ENCODE peak calls at places on chromosomes 11 and 22, in four cellular contexts. L, N, I and T are unnamed samples.

GRCh38 chr11:67374571-67375276 is 1.3 kb upstream of the CLCF1 start:
- DNase-seq in L (no peak), N (no peak), I (no peak), T (no peak)

GRCh38 chr11:105181100-105181499 is 41.5 kb upstream of the CARD18 start:
- DNase-seq in L (no peak), N (peak; percentile 71), I (peak; percentile 67), T (no peak)

GRCh38 chr11:131886201-131886600 is 515.8 kb downstream of the NTM start:
- DNase-seq in L (no peak), N (no peak), I (no peak), T (no peak)

GRCh38 chr11:75768909-75769771 is 562 bp downstream of the DGAT2 start:
- DNase-seq in L (no peak), N (no peak), I (no peak), T (no peak)

GRCh38 chr22:41523464-41524221 is 20.6 kb downstream of the POLR3H start:
- DNase-seq in L (no peak), N (peak; percentile 43), I (peak; percentile 91), T (no peak)

GRCh38 chr11:116357769-116358544 is 414.8 kb downstream of the BUD13 start:
- DNase-seq in L (peak; percentile 76), N (no peak), I (no peak), T (no peak)

GRCh38 chr11:32658639-32659406 is 75.2 kb downstream of the EIF3M start:
- DNase-seq in L (no peak), N (peak; percentile 41), I (peak; percentile 6), T (no peak)

GRCh38 chr11:11075515-11076171 is 217.8 kb upstream of the ZBED5 start:
- DNase-seq in L (no peak), N (no peak), I (no peak), T (no peak)

GRCh38 chr11:134052988-134053945 is 15.6 kb upstream of the JAM3 start:
- DNase-seq in L (no peak), N (no peak), I (no peak), T (no peak)

GRCh38 chr11:91188484-91188883 is 965.6 kb upstream of the CHORDC1 start:
- DNase-seq in L (no peak), N (no peak), I (no peak), T (no peak)

GRCh38 chr11:86390499-86390898 is 15.8 kb downstream of the CCDC81 start:
- DNase-seq in L (no peak), N (no peak), I (no peak), T (no peak)

GRCh38 chr11:30631148-30631547 is 45.0 kb upstream of the MPPED2 start:
- DNase-seq in L (no peak), N (no peak), I (no peak), T (no peak)

GRCh38 chr11:19713221-19714092 is 820 bp downstream of the NAV2 start:
- DNase-seq in L (no peak), N (peak; percentile 8), I (no peak), T (no peak)

GRCh38 chr11:65437436-65438227 is 15.0 kb downstream of the NEAT1 start:
- DNase-seq in L (peak; percentile 36), N (peak; percentile 41), I (peak; percentile 53), T (no peak)

GRCh38 chr22:26565181-26565580 is 24.8 kb downstream of the TPST2 start:
- DNase-seq in L (no peak), N (no peak), I (no peak), T (no peak)

GRCh38 chr22:29313126-29314071 is 2.1 kb downstream of the RASL10A start:
- DNase-seq in L (peak; percentile 67), N (peak; percentile 37), I (peak; percentile 47), T (no peak)
- TF ChIP-seq CTCF in L (peak; percentile 62), N (peak; percentile 72), I (peak; percentile 42), T (peak; percentile 74)

GRCh38 chr11:114072978-114073377 is 13.5 kb downstream of the ZBTB16 start:
- DNase-seq in L (peak; percentile 10), N (no peak), I (no peak), T (no peak)
- H3K4me3 ChIP-seq in L (no peak overlapping the region), N (no peak overlapping the region), I (no peak overlapping the region), T (no peak overlapping the region)

GRCh38 chr11:125211191-125211953 is 46.8 kb downstream of the PKNOX2 start:
- DNase-seq in L (no peak), N (no peak), I (peak; percentile 18), T (no peak)
- TF ChIP-seq CTCF in L (no peak), N (no peak), I (no peak), T (no peak)

GRCh38 chr11:1823376-1824220 is 11.2 kb upstream of the SYT8 start:
- DNase-seq in L (no peak), N (no peak), I (no peak), T (no peak)
- H3K4me3 ChIP-seq in L (no peak overlapping the region), N (no peak overlapping the region), I (no peak overlapping the region), T (no peak overlapping the region)